ENCODE peak calls at places on chromosomes 16 and 17, in six cellular contexts. M is A549, Z is endothelial cell of umbilical vein, J is K562, P is H1, F is HepG2. K is an unnamed sample.

GRCh38 chr16:11171757-11172299 is 84.2 kb downstream of the SOCS1 start:
- DNase-seq in M (no peak), Z (no peak), J (no peak), P (no peak), F (no peak), K (no peak)

GRCh38 chr16:3243882-3244281 is 8.9 kb upstream of the ZNF200 start:
- DNase-seq in M (no peak), Z (no peak), J (no peak), P (no peak), F (no peak), K (no peak)

GRCh38 chr16:47990676-47991075 is 165.1 kb downstream of the ABCC12 start:
- DNase-seq in M (no peak), Z (no peak), J (no peak), P (no peak), F (no peak), K (no peak)

GRCh38 chr17:69714659-69715058 is 300.2 kb downstream of the MAP2K6 start:
- DNase-seq in M (no peak), Z (no peak), J (no peak), P (no peak), F (no peak), K (no peak)

GRCh38 chr17:1720856-1721386 is 3.6 kb upstream of the WDR81 start:
- DNase-seq in M (peak), Z (peak), J (no peak), P (peak), F (peak), K (peak)

GRCh38 chr16:85798901-85799496 is 345 bp downstream of the EMC8 start:
- DNase-seq in M (peak), Z (peak), J (peak), P (peak), F (no peak), K (peak)

GRCh38 chr16:82046541-82046940 is 11.5 kb downstream of the HSD17B2 start:
- DNase-seq in M (no peak), Z (no peak), J (no peak), P (no peak), F (no peak), K (no peak)

GRCh38 chr16:78695371-78695770 is 595.9 kb downstream of the WWOX start:
- DNase-seq in M (no peak), Z (no peak), J (no peak), P (no peak), F (no peak), K (no peak)

GRCh38 chr16:553601-554296 is 6.4 kb upstream of the PRR35 start:
- DNase-seq in M (no peak), Z (no peak), J (no peak), P (no peak), F (no peak), K (no peak)

GRCh38 chr16:81729451-81729850 is 49.6 kb upstream of the PLCG2 start:
- DNase-seq in M (no peak), Z (no peak), J (no peak), P (peak), F (peak), K (peak)

GRCh38 chr16:80045944-80046660 is 445.6 kb upstream of the MAF start:
- DNase-seq in M (no peak), Z (no peak), J (no peak), P (no peak), F (no peak), K (no peak)

GRCh38 chr16:60686824-60687223 is 1349.4 kb downstream of the CDH8 start:
- DNase-seq in M (no peak), Z (no peak), J (peak), P (no peak), F (no peak), K (no peak)

GRCh38 chr17:53466733-53467132 is 356.0 kb upstream of the KIF2B start:
- DNase-seq in M (no peak), Z (no peak), J (no peak), P (no peak), F (no peak), K (no peak)

GRCh38 chr17:83100853-83101391 is 21.5 kb downstream of the METRNL start:
- DNase-seq in M (no peak), Z (no peak), J (no peak), P (no peak), F (no peak), K (no peak)

GRCh38 chr16:27706803-27707685 is 157.1 kb downstream of the KATNIP start:
- DNase-seq in M (no peak), Z (no peak), J (no peak), P (no peak), F (no peak), K (no peak)

GRCh38 chr16:19170043-19170655 is 2.1 kb downstream of the SYT17 start:
- DNase-seq in M (no peak), Z (no peak), J (no peak), P (no peak), F (no peak), K (no peak)

GRCh38 chr16:67917852-67918236 is 13.8 kb downstream of the CTRL start:
- DNase-seq in M (peak), Z (no peak), J (peak), P (no peak), F (peak), K (no peak)

GRCh38 chr17:17384291-17384615 is 81.1 kb downstream of the NT5M start:
- DNase-seq in M (no peak), Z (no peak), J (no peak), P (no peak), F (no peak), K (no peak)

GRCh38 chr16:27446721-27447120 is 44.7 kb downstream of the IL21R start:
- DNase-seq in M (no peak), Z (no peak), J (no peak), P (no peak), F (no peak), K (no peak)

GRCh38 chr17:60398227-60398959 is 6.5 kb upstream of the USP32 start:
- DNase-seq in M (no peak), Z (no peak), J (no peak), P (no peak), F (no peak), K (no peak)

GRCh38 chr17:76370261-76370993 is 14.0 kb upstream of the SPHK1 start:
- DNase-seq in M (peak), Z (peak), J (peak), P (no peak), F (no peak), K (no peak)

GRCh38 chr16:85901110-85901509 is 2.1 kb downstream of the IRF8 start:
- DNase-seq in M (no peak), Z (no peak), J (no peak), P (no peak), F (no peak), K (no peak)

GRCh38 chr17:19354123-19354522 is 8.4 kb downstream of the B9D1 start:
- DNase-seq in M (no peak), Z (peak), J (no peak), P (no peak), F (no peak), K (no peak)

GRCh38 chr17:43456661-43457361 is 27.0 kb upstream of the DHX8 start:
- DNase-seq in M (no peak), Z (peak), J (no peak), P (no peak), F (peak), K (no peak)

GRCh38 chr17:66507103-66507923 is 204.9 kb downstream of the PRKCA start:
- DNase-seq in M (peak), Z (peak), J (peak), P (no peak), F (peak), K (no peak)

DNA sequence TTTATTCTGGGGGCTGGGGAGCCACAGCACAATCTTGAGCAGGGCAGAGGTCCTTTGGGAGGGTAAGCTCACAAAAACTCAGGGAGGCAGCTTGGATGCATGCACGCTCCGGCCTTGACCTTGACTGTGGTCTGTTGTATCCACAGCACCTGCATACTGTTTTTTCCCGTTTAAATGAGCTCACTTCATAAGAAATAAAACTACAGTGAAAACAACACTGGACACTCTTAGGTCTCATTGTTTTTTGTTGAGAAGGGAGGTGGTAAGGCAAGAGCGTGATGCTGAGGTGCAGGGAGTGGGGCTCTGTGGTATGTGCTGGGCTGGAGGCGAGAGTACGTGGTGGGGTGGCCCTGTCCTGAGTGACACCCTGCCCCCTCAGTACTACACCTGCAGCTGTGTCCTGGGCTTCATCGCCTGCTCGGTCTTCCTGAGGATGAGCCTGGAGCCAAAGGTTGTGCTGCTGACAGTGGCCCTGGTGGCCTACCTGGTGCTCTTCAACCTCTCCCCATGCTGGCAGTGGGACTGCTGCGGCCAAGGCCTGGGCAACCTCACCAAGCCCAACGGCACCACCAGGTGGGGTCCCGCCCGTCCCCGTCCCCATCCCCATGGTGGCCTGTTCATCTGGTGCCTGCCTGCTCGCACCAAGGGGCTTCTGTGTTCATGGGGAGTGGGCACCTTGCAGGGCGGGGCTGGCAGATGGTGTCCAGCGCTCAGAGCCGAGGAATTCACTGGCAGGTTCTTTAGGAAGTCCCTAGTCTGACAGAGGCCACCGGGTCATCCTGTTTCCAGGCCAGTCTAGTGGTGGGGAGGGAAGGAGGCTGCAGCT is 44.2 kb downstream of the ADCY7 start:
- DNase-seq in M (no peak), Z (no peak), J (no peak), P (peak), F (peak), K (no peak)
- TF ChIP-seq JUN in M (no peak), Z (no peak), J (no peak), P (no peak), F (no peak), K (no peak)

GRCh38 chr17:55743103-55743679 is 7.7 kb upstream of the PCTP start:
- DNase-seq in M (peak), Z (peak), J (peak), P (no peak), F (peak), K (no peak)
- TF ChIP-seq JUN in M (no peak), Z (no peak), J (peak), P (no peak), F (no peak), K (no peak)

GRCh38 chr16:88527186-88527936 is 42.8 kb upstream of the ZC3H18 start:
- DNase-seq in M (peak), Z (peak), J (peak), P (peak), F (peak), K (peak)
- TF ChIP-seq JUN in M (no peak), Z (no peak), J (no peak), P (no peak), F (no peak), K (no peak)

DNA sequence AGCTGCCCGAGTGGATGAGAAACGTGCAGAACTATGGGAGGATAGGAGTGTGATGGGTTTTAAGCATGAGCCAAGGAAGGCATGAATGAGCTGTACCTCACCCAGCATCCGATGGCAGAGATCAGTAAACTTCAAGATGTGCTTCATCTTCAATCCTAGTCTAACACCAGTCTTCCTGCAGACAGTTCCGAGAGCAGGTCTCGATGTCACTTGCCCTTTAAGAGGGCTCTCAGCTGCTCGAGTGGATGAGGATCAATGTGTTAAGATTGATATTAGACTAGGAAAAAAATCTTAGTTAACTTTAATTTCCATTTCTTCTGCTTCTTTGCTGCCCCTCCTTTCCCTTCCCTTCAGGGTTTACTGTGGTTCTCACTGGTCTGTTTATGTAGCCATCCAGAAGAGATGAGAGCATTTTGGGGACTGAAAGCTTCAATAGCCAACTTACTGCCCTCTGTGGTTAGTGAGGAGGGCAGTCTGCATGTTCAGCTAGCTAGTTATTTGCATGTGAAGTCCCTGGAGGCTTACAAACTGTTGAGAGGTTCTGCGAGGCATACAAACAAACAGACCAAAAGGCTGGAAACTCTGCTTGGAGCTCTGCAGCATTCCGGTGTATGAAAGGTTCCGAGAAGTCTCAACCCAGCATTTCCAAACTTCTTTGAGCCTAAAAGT is 15.3 kb downstream of the KLHL36 start:
- DNase-seq in M (no peak), Z (no peak), J (no peak), P (no peak), F (no peak), K (no peak)
- TF ChIP-seq JUN in M (no peak), Z (no peak), J (no peak), P (no peak), F (no peak), K (no peak)

GRCh38 chr17:36938566-36939058 is 1.3 kb downstream of the LHX1 start:
- DNase-seq in M (no peak), Z (no peak), J (no peak), P (no peak), F (no peak), K (peak)

GRCh38 chr17:36936455-36936934 is 780 bp upstream of the LHX1 start:
- DNase-seq in M (no peak), Z (no peak), J (no peak), P (peak), F (no peak), K (peak)

GRCh38 chr17:36937961-36938565 is 788 bp downstream of the LHX1 start:
- DNase-seq in M (no peak), Z (peak), J (no peak), P (peak), F (no peak), K (peak)

GRCh38 chr17:36935681-36936454 is 1.4 kb upstream of the LHX1 start:
- DNase-seq in M (peak), Z (no peak), J (peak), P (peak), F (no peak), K (peak)

DNA sequence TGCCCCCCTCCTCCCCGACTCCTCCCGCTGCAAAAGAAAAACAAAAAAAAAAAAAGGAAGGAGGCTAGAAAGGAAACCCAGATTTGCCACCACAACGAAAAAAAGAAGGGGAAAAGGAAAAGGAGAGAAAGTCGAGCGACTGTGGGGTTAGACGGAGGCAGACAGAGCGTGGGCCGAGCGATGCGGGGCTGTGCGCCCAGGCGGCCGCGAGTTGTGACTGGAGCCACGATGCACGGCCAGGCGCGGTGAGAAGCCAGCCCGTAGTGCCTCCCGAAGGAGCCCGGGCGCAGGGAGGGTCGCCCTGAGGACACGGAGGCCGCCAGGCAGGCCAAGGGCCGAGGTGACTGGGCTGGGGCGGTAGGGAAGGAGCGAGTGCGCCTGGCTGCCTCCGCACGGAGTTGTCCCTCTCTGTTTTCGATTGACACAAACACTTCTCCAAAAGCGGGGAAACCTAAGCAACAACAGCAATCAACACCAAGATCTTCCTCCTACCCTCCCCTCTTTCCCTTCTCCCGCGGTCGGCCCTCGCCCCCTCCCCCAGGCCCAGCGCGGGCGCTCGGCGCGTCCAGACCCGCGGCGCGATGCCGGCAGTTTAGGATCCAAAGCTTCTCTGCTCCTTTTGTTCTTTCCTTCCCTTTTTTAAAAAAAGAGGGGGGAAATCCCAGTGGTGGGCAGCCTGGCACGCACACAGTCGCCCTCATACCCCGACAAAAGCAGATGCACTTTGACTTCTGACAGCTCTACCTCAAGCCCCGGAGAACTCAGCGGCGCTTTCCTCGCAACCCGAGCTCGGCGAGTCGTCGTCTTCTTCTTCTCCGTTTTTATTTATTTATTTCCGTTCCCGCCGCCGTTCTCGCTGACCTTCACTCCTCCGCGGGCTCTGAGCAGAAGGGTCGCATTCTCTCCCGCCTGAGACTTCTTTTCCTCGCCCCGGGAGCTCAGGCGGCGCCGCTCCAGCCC is at the start of gene LHX1:
- DNase-seq in M (no peak), Z (no peak), J (no peak), P (peak), F (no peak), K (peak)
- TF ChIP-seq JUN in M (no peak), Z (no peak), J (no peak), P (no peak), F (no peak), K (no peak)

GRCh38 chr17:7703584-7704574 is 1.1 kb upstream of the EFNB3 start:
- DNase-seq in M (peak), Z (peak), J (peak), P (peak), F (peak), K (peak)
- TF ChIP-seq JUN in M (no peak), Z (no peak), J (no peak), P (no peak), F (no peak), K (no peak)

GRCh38 chr17:63494300-63494928 is 17.6 kb downstream of the ACE start:
- DNase-seq in M (no peak), Z (no peak), J (no peak), P (no peak), F (no peak), K (no peak)

GRCh38 chr17:63491976-63492575 is 15.2 kb downstream of the ACE start:
- DNase-seq in M (no peak), Z (no peak), J (no peak), P (no peak), F (no peak), K (no peak)

GRCh38 chr17:63493411-63493810 is 16.6 kb downstream of the ACE start:
- DNase-seq in M (no peak), Z (no peak), J (no peak), P (no peak), F (no peak), K (no peak)

GRCh38 chr17:63491413-63491812 is 14.6 kb downstream of the ACE start:
- DNase-seq in M (no peak), Z (no peak), J (no peak), P (no peak), F (no peak), K (no peak)

DNA sequence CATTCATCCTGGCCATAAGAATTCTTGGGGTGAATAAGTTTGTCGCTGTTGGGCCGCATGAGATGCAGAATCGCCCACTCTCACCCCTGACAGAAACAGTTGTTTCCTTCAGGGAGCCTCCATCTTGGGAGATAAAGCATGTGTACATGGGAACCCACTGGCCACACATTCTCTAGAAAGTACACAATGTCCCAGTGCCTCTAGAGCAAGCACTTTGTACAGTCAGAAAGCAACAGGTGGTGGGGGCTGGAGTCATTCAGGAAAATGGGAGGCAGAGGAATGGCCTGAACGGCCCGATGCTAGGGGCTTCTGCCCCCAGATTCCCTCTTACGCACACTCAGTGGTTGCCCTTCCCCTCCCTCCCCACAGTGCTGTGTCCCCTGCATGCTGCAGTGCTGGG is 16.1 kb downstream of the ACE start:
- DNase-seq in M (no peak), Z (no peak), J (no peak), P (no peak), F (no peak), K (no peak)
- TF ChIP-seq JUN in M (no peak), Z (no peak), J (no peak), P (no peak), F (no peak), K (no peak)

GRCh38 chr17:67718325-67718941 is 697 bp downstream of the NOL11 start:
- DNase-seq in M (peak), Z (no peak), J (peak), P (peak), F (peak), K (no peak)
- TF ChIP-seq JUN in M (no peak), Z (no peak), J (no peak), P (no peak), F (no peak), K (no peak)